ENCODE peak calls at places on chromosomes 16 and 17, in four cellular contexts. R, M, H and B are unnamed samples.

GRCh38 chr17:64565563-64565962 is 58.8 kb downstream of the CEP95 start:
- DNase-seq in R (no peak), M (no peak), H (no peak), B (no peak)

GRCh38 chr16:70391881-70392481 is 45.3 kb downstream of the DDX19A start:
- DNase-seq in R (no peak), M (no peak), H (no peak), B (no peak)

GRCh38 chr16:73082608-73083007 is 34.7 kb upstream of the ZFHX3 start:
- DNase-seq in R (no peak), M (no peak), H (no peak), B (no peak)

GRCh38 chr16:6932871-6933390 is 399.7 kb upstream of the RBFOX1 start:
- DNase-seq in R (no peak), M (no peak), H (no peak), B (no peak)

GRCh38 chr17:7394452-7395191 is at the start of gene PLSCR3:
- DNase-seq in R (no peak), M (peak), H (peak), B (peak)

GRCh38 chr17:32723310-32723955 is 153.5 kb downstream of the MYO1D start:
- DNase-seq in R (no peak), M (no peak), H (no peak), B (no peak)

GRCh38 chr16:3961449-3961849 is 80.9 kb upstream of the CREBBP start:
- DNase-seq in R (no peak), M (no peak), H (no peak), B (no peak)

GRCh38 chr17:58516644-58517377 is 2.4 kb upstream of the MTMR4 start:
- DNase-seq in R (no peak), M (peak), H (no peak), B (peak)

GRCh38 chr16:4564661-4565267 is 8.6 kb downstream of the C16orf96 start:
- DNase-seq in R (no peak), M (no peak), H (no peak), B (no peak)

GRCh38 chr17:30969989-30970680 is 704 bp upstream of the RNF135 start:
- DNase-seq in R (no peak), M (peak), H (peak), B (no peak)

GRCh38 chr16:71883193-71883848 is 661 bp downstream of the ZNF821 start:
- DNase-seq in R (no peak), M (peak), H (peak), B (peak)

GRCh38 chr17:78933025-78933958 is 8.1 kb upstream of the TIMP2 start:
- DNase-seq in R (no peak), M (no peak), H (peak), B (no peak)

GRCh38 chr17:18184143-18185007 is 747 bp downstream of the ALKBH5 start:
- DNase-seq in R (no peak), M (peak), H (peak), B (peak)

GRCh38 chr16:4846503-4846900 is 586 bp downstream of the GLYR1 start:
- DNase-seq in R (no peak), M (peak), H (peak), B (peak)

GRCh38 chr17:77581480-77581879 is 377.0 kb upstream of the TNRC6C start:
- DNase-seq in R (no peak), M (no peak), H (no peak), B (no peak)

GRCh38 chr16:79599256-79599836 is 1.2 kb downstream of the MAF start:
- DNase-seq in R (no peak), M (no peak), H (no peak), B (peak)

GRCh38 chr17:63700528-63701441 is 860 bp upstream of the LIMD2 start:
- DNase-seq in R (no peak), M (no peak), H (peak), B (peak)

GRCh38 chr16:11679250-11679649 is 11.0 kb downstream of the SNN start:
- DNase-seq in R (no peak), M (no peak), H (no peak), B (no peak)

GRCh38 chr17:60832206-60832605 is 154.6 kb downstream of the BCAS3 start:
- DNase-seq in R (peak), M (no peak), H (no peak), B (no peak)

GRCh38 chr16:85245307-85246172 is 133.3 kb upstream of the CIBAR2 start:
- DNase-seq in R (no peak), M (peak), H (peak), B (no peak)

GRCh38 chr16:75198135-75198600 is 8.8 kb downstream of the CTRB2 start:
- DNase-seq in R (no peak), M (peak), H (peak), B (no peak)

GRCh38 chr17:65656390-65657250 is 95.2 kb upstream of the AXIN2 start:
- DNase-seq in R (no peak), M (no peak), H (no peak), B (no peak)

GRCh38 chr16:58243528-58244004 is 45.7 kb upstream of the CSNK2A2 start:
- DNase-seq in R (no peak), M (no peak), H (no peak), B (peak)

GRCh38 chr16:49928176-49928892 is 72.4 kb upstream of the ZNF423 start:
- DNase-seq in R (no peak), M (no peak), H (peak), B (no peak)

GRCh38 chr17:57578608-57578990 is 166.5 kb downstream of the CCDC182 start:
- DNase-seq in R (no peak), M (no peak), H (no peak), B (no peak)

GRCh38 chr17:10743316-10744009 is 13.6 kb upstream of the TMEM220 start:
- DNase-seq in R (no peak), M (no peak), H (no peak), B (no peak)

GRCh38 chr16:54931041-54931756 is 534 bp downstream of the IRX5 start:
- DNase-seq in R (no peak), M (peak), H (no peak), B (peak)

GRCh38 chr17:34989473-34989872 is 9.2 kb downstream of the LIG3 start:
- DNase-seq in R (no peak), M (no peak), H (no peak), B (no peak)

GRCh38 chr16:9105189-9105588 is 13.7 kb downstream of the HAPSTR1 start:
- DNase-seq in R (no peak), M (no peak), H (no peak), B (no peak)

GRCh38 chr16:27235938-27236245 is 32.6 kb downstream of the KDM8 start:
- DNase-seq in R (no peak), M (no peak), H (peak), B (no peak)

GRCh38 chr16:27234171-27234570 is 30.8 kb downstream of the KDM8 start:
- DNase-seq in R (no peak), M (no peak), H (peak), B (no peak)

GRCh38 chr16:27234603-27235002 is 31.3 kb downstream of the KDM8 start:
- DNase-seq in R (no peak), M (no peak), H (peak), B (no peak)

GRCh38 chr16:27236635-27237228 is 31.8 kb downstream of the NSMCE1 start:
- DNase-seq in R (no peak), M (no peak), H (peak), B (no peak)

GRCh38 chr16:27235055-27235937 is 32.0 kb downstream of the KDM8 start:
- DNase-seq in R (peak), M (peak), H (peak), B (peak)
- H3K4me3 ChIP-seq in R (peak), M (no peak), H (peak), B (no peak)

GRCh38 chr17:46925185-46925858 is 2.4 kb downstream of the GOSR2 start:
- DNase-seq in R (no peak), M (no peak), H (no peak), B (no peak)
- H3K4me3 ChIP-seq in R (no peak), M (no peak), H (peak), B (no peak)

DNA sequence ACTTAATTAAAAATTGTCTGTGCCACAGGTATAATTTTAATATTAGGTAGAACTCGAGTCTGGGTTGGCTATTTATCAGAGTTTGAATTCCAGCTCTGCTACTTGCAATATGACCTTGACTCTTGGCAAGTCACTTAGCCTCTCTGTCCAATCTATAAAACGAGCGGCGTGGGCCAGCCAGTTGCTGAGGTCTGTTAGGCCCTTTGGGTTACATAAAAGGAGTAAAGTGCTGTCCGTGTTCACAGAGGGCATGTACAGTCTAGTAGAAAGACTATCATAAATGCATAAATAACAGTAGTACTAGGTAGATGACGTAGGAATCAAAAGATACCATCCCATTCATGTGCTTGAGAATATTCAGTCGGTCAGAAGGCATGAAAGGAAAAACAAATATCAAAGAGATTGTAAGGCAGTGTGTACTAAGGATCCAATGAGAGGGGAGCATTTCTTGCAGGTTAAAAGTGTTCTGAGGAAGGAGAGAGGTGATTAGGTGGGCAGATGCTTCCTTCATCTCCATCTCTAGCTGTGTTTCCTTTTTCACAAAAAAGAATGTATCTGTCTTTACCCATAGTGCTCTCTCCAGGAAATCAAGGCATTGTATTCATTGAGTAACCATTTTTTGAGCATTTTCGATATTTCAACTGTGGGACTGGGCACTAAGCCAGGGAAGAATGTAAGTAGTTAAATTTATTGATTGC is 2.4 kb downstream of the TNRC6A start:
- DNase-seq in R (no peak), M (no peak), H (no peak), B (peak)
- H3K4me3 ChIP-seq in R (peak), M (no peak), H (peak), B (peak)

DNA sequence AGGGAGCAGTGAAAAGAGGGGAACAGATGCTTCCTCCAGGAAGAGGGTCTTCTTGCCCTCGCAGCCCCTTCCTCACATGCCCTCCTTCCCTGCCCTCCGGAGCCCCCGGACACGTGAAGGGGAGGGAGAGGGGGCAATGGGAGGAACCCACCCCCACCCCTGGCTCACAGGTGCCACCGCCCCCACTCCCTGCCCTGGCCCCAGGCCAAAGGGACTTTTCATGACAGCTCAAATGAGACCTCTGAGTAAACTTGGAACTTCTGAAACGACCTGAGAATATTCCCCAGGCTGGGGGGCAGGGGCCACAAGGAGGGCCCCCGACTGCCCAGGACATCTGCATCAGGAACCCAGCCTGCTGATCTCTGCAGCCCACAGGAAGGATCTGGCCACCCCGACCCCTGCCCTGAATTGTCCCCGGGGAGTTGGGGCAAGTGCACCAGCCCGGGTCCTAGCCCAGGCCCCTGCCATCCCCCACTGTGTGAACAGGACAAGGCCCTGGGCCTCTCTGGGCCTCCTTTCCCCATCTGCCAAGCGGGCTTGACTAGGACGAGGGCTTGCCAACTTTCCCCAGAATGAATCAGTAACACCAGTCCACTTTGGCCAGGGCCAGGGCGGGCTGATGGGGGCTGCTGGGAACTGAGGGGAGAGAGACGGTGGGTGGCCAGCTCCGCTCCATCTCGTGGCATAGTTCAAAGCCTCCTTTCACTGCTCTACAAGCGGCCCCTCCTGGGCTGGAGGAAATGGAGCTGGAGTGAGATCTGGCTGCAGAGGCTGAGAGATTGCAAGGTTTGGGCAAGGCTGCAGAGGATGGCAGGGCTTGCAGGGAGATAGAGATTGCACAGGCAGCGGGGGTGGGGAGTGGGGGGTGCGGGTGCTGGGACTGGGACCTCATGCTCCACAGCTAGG is 3.8 kb downstream of the IL21R start:
- DNase-seq in R (no peak), M (no peak), H (no peak), B (no peak)
- H3K4me3 ChIP-seq in R (no peak), M (no peak), H (no peak), B (no peak)

GRCh38 chr17:21528031-21528684 is 152.0 kb downstream of the KCNJ12 start:
- DNase-seq in R (no peak), M (no peak), H (no peak), B (no peak)
- H3K4me3 ChIP-seq in R (no peak), M (no peak), H (no peak), B (no peak)

DNA sequence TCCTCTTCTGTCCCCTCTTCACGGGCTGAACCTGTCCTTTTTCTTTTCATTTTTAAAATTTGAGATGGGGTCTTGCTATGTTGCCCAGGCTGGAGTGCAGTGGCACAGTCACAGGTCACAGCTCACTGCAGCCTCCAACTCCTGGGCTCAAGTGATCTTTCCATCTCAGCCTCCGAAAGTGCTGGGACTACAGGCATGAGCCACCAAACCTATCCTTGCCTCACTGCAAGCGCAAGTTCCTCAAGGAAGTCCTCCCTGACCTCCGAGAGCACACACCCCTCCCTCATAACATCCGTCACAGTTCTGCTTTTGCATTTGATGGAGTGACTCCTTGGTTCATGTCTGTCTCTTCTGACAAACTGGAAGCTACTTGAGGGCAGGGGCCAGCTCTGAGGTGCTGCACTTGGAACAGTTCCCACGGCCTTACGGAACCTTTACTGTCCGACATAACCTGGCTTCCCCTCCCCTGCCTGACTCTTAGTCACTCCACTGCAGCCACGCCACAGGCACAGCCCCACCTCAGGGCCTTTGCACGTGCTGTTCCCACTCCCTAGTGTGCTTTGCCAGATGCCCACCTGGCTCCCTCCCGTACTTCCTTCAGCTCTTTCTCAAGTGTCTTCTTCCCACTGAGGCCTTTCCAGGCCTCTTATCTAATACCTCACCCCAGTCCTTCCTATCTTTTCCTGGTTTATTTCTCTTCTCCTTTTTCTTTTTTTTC is 4.4 kb downstream of the TBX6 start:
- DNase-seq in R (no peak), M (no peak), H (no peak), B (no peak)
- H3K4me3 ChIP-seq in R (no peak), M (no peak), H (no peak), B (no peak)

GRCh38 chr17:4507361-4508111 is 8.9 kb downstream of the SPNS2 start:
- DNase-seq in R (no peak), M (no peak), H (no peak), B (no peak)
- H3K4me3 ChIP-seq in R (no peak), M (no peak), H (no peak), B (no peak)

DNA sequence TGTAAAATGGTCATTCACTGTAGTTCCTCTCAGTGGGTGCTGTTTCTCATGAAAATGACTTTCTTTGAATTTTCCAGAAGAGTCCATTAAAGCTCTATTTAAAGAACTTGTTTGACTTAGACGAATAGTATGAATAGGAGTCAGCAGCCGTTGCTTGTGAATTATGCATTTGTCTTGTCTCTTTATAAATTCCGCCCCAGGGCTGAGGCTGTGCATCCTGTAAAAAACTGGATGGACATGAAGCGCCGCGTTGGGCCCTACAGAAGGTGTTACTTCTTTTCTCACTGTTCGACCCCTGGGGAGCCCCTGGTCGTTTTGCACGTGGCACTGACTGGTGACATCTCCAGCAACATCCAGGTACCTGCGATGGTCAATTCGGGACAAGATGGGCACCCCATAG is 9.0 kb downstream of the MLYCD start:
- DNase-seq in R (no peak), M (no peak), H (no peak), B (no peak)
- H3K4me3 ChIP-seq in R (no peak), M (no peak), H (no peak), B (no peak)